ENCODE peak calls at places on chromosomes 5 and 9, in eight cellular contexts. One of them, this sample, is unnamed.

GRCh38 chr9:96199006-96199405 is 103.0 kb downstream of the HSD17B3 start:
- DNase-seq in IMR-90: no peak
- DNase-seq in DND-41: no peak
- DNase-seq in GM23338: no peak
- DNase-seq in HCT116: no peak
- DNase-seq in Karpas-422: no peak
- DNase-seq in hepatocyte: no peak
- DNase-seq in neuronal stem cell: no peak
- DNase-seq in this sample: no peak

GRCh38 chr5:136506131-136506530 is 140.8 kb upstream of the TRPC7 start:
- DNase-seq in IMR-90: no peak
- DNase-seq in DND-41: no peak
- DNase-seq in GM23338: peak; percentile 60
- DNase-seq in HCT116: no peak
- DNase-seq in Karpas-422: no peak
- DNase-seq in hepatocyte: no peak
- DNase-seq in neuronal stem cell: no peak
- DNase-seq in this sample: peak; percentile 40

GRCh38 chr5:143086851-143087637 is 316.4 kb downstream of the NR3C1 start:
- DNase-seq in IMR-90: peak; percentile 44
- DNase-seq in DND-41: no peak
- DNase-seq in GM23338: peak; percentile 35
- DNase-seq in HCT116: no peak
- DNase-seq in Karpas-422: no peak
- DNase-seq in hepatocyte: peak; percentile 21
- DNase-seq in neuronal stem cell: no peak
- DNase-seq in this sample: no peak

GRCh38 chr5:173643964-173644363 is 27.5 kb upstream of the BOD1 start:
- DNase-seq in IMR-90: peak; percentile 10
- DNase-seq in DND-41: peak; percentile 22
- DNase-seq in GM23338: peak; percentile 90
- DNase-seq in HCT116: no peak
- DNase-seq in Karpas-422: peak; percentile 97
- DNase-seq in hepatocyte: no peak
- DNase-seq in neuronal stem cell: peak; percentile 61
- DNase-seq in this sample: peak; percentile 78

GRCh38 chr9:93576296-93577044 is at the start of gene PHF2:
- DNase-seq in IMR-90: no peak
- DNase-seq in DND-41: peak; percentile 30
- DNase-seq in GM23338: peak; percentile 43
- DNase-seq in HCT116: no peak
- DNase-seq in Karpas-422: peak; percentile 67
- DNase-seq in hepatocyte: peak; percentile 70
- DNase-seq in neuronal stem cell: no peak
- DNase-seq in this sample: no peak

GRCh38 chr9:73916016-73916673 is 581.0 kb upstream of the RORB start:
- DNase-seq in IMR-90: no peak
- DNase-seq in DND-41: peak; percentile 31
- DNase-seq in GM23338: peak; percentile 79
- DNase-seq in HCT116: no peak
- DNase-seq in Karpas-422: peak; percentile 42
- DNase-seq in hepatocyte: peak; percentile 58
- DNase-seq in neuronal stem cell: no peak
- DNase-seq in this sample: peak; percentile 45

GRCh38 chr5:93584531-93585053 is 1.6 kb downstream of the NR2F1 start:
- DNase-seq in IMR-90: no peak
- DNase-seq in DND-41: no peak
- DNase-seq in GM23338: peak; percentile 62
- DNase-seq in HCT116: no peak
- DNase-seq in Karpas-422: no peak
- DNase-seq in hepatocyte: no peak
- DNase-seq in neuronal stem cell: no peak
- DNase-seq in this sample: no peak

GRCh38 chr5:67089200-67089725 is 107.3 kb downstream of the CD180 start:
- DNase-seq in IMR-90: peak; percentile 65
- DNase-seq in DND-41: no peak
- DNase-seq in GM23338: no peak
- DNase-seq in HCT116: no peak
- DNase-seq in Karpas-422: no peak
- DNase-seq in hepatocyte: no peak
- DNase-seq in neuronal stem cell: no peak
- DNase-seq in this sample: no peak

GRCh38 chr5:82421119-82421518 is 143.0 kb upstream of the RPS23 start:
- DNase-seq in IMR-90: peak; percentile 89
- DNase-seq in DND-41: no peak
- DNase-seq in GM23338: no peak
- DNase-seq in HCT116: peak; percentile 69
- DNase-seq in Karpas-422: no peak
- DNase-seq in hepatocyte: no peak
- DNase-seq in neuronal stem cell: no peak
- DNase-seq in this sample: no peak

GRCh38 chr5:82419559-82420332 is 141.6 kb upstream of the RPS23 start:
- DNase-seq in IMR-90: no peak
- DNase-seq in DND-41: no peak
- DNase-seq in GM23338: peak; percentile 13
- DNase-seq in HCT116: no peak
- DNase-seq in Karpas-422: no peak
- DNase-seq in hepatocyte: no peak
- DNase-seq in neuronal stem cell: no peak
- DNase-seq in this sample: no peak

GRCh38 chr5:82425591-82425990 is 147.4 kb upstream of the RPS23 start:
- DNase-seq in IMR-90: no peak
- DNase-seq in DND-41: no peak
- DNase-seq in GM23338: no peak
- DNase-seq in HCT116: no peak
- DNase-seq in Karpas-422: no peak
- DNase-seq in hepatocyte: no peak
- DNase-seq in neuronal stem cell: no peak
- DNase-seq in this sample: no peak

GRCh38 chr5:82422001-82422740 is 144.0 kb upstream of the RPS23 start:
- DNase-seq in IMR-90: no peak
- DNase-seq in DND-41: no peak
- DNase-seq in GM23338: no peak
- DNase-seq in HCT116: no peak
- DNase-seq in Karpas-422: no peak
- DNase-seq in hepatocyte: no peak
- DNase-seq in neuronal stem cell: no peak
- DNase-seq in this sample: no peak

GRCh38 chr5:82422751-82423181 is 144.6 kb upstream of the RPS23 start:
- DNase-seq in IMR-90: no peak
- DNase-seq in DND-41: no peak
- DNase-seq in GM23338: no peak
- DNase-seq in HCT116: no peak
- DNase-seq in Karpas-422: no peak
- DNase-seq in hepatocyte: no peak
- DNase-seq in neuronal stem cell: no peak
- DNase-seq in this sample: no peak
- H2AFZ ChIP-seq in IMR-90: peak overlapping the region; percentile 27
- H2AFZ ChIP-seq in DND-41: no peak overlapping the region
- H2AFZ ChIP-seq in GM23338: peak overlapping the region; percentile 63
- H2AFZ ChIP-seq in HCT116: no peak overlapping the region
- H2AFZ ChIP-seq in Karpas-422: no peak overlapping the region
- H2AFZ ChIP-seq in hepatocyte: no peak overlapping the region
- H2AFZ ChIP-seq in neuronal stem cell: no peak overlapping the region
- H2AFZ ChIP-seq in this sample: no peak overlapping the region

DNA sequence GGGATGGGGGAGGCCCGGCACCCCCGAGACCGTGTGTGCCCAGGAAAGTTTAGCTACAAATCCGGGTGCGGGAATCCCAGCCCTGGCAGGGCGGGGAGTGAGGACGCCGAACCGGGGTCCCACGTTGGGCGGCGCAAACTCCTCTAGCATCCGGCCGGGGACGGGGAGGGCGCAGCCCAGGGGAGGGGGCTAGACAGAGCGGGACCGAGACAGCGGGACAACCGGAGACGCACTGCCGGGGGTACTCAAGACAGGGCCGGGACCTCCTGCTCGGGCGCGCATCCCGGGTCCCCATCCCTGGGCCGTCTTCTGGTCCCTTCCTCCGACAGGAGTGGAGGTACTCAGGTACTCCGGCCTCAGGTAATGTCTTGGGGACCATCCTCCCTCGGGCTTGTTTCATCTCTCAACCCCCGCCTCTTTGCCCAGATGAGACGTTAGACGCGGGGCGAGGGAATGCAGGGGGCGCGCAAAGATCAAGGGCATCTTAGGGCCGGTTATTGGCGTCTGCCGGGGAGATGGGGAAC is 619 bp downstream of the PDZD2 start:
- DNase-seq in IMR-90: no peak
- DNase-seq in DND-41: no peak
- DNase-seq in GM23338: peak; percentile 64
- DNase-seq in HCT116: no peak
- DNase-seq in Karpas-422: no peak
- DNase-seq in hepatocyte: no peak
- DNase-seq in neuronal stem cell: no peak
- DNase-seq in this sample: no peak
- H2AFZ ChIP-seq in IMR-90: peak overlapping the region; percentile 53
- H2AFZ ChIP-seq in DND-41: no peak overlapping the region
- H2AFZ ChIP-seq in GM23338: peak overlapping the region; percentile 76
- H2AFZ ChIP-seq in HCT116: no peak overlapping the region
- H2AFZ ChIP-seq in Karpas-422: no peak overlapping the region
- H2AFZ ChIP-seq in hepatocyte: peak overlapping the region; percentile 40
- H2AFZ ChIP-seq in neuronal stem cell: peak overlapping the region; percentile 93
- H2AFZ ChIP-seq in this sample: no peak overlapping the region

GRCh38 chr5:108727639-108728565 is 19.8 kb upstream of the FER start:
- DNase-seq in IMR-90: peak; percentile 89
- DNase-seq in DND-41: peak; percentile 65
- DNase-seq in GM23338: peak; percentile 94
- DNase-seq in HCT116: peak; percentile 82
- DNase-seq in Karpas-422: peak; percentile 88
- DNase-seq in hepatocyte: peak; percentile 95
- DNase-seq in neuronal stem cell: peak; percentile 84
- DNase-seq in this sample: peak; percentile 93

GRCh38 chr5:108727154-108727638 is 20.5 kb upstream of the FER start:
- DNase-seq in IMR-90: peak; percentile 24
- DNase-seq in DND-41: no peak
- DNase-seq in GM23338: peak; percentile 30
- DNase-seq in HCT116: no peak
- DNase-seq in Karpas-422: no peak
- DNase-seq in hepatocyte: peak; percentile 45
- DNase-seq in neuronal stem cell: no peak
- DNase-seq in this sample: no peak

GRCh38 chr5:108729306-108729645 is 18.4 kb upstream of the FER start:
- DNase-seq in IMR-90: no peak
- DNase-seq in DND-41: no peak
- DNase-seq in GM23338: no peak
- DNase-seq in HCT116: no peak
- DNase-seq in Karpas-422: no peak
- DNase-seq in hepatocyte: no peak
- DNase-seq in neuronal stem cell: no peak
- DNase-seq in this sample: no peak

GRCh38 chr5:108728566-108729305 is 19.0 kb upstream of the FER start:
- DNase-seq in IMR-90: no peak
- DNase-seq in DND-41: peak; percentile 76
- DNase-seq in GM23338: peak; percentile 5
- DNase-seq in HCT116: no peak
- DNase-seq in Karpas-422: no peak
- DNase-seq in hepatocyte: peak; percentile 19
- DNase-seq in neuronal stem cell: no peak
- DNase-seq in this sample: no peak

DNA sequence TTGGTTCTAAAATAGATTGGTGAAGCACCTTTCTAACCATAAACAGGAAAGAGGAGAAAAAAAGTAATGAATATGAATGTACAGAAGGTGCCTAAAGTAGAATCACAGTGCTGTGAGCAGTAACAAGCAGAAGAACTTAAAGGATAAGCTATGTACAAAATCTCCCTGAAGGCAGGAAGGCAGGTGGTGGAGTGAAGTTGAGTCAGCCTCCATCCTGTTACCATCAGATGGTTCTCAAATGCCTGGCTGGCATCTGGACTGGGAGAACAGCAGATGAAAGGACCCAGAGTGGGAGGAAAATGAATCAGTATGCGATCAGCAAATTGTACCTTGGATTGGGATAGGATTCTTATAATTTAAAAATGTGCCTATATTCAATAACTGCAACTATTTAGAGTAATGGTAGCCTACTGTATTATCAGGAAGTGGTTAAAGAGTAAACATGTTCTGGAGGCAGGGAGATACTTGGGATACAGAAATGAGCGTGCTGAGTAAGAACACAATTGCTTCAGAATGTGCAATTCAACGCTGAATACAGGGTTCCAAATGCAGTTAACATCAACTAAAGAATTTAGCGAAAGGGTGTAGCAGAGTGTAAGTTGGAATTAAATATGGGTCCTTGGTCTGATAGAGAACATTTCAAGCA is 21.1 kb upstream of the FER start:
- DNase-seq in IMR-90: peak; percentile 29
- DNase-seq in DND-41: no peak
- DNase-seq in GM23338: no peak
- DNase-seq in HCT116: no peak
- DNase-seq in Karpas-422: no peak
- DNase-seq in hepatocyte: no peak
- DNase-seq in neuronal stem cell: no peak
- DNase-seq in this sample: no peak
- H2AFZ ChIP-seq in IMR-90: no peak overlapping the region
- H2AFZ ChIP-seq in DND-41: peak overlapping the region; percentile 81
- H2AFZ ChIP-seq in GM23338: no peak overlapping the region
- H2AFZ ChIP-seq in HCT116: no peak overlapping the region
- H2AFZ ChIP-seq in Karpas-422: peak overlapping the region; percentile 89
- H2AFZ ChIP-seq in hepatocyte: peak overlapping the region; percentile 80
- H2AFZ ChIP-seq in neuronal stem cell: no peak overlapping the region
- H2AFZ ChIP-seq in this sample: no peak overlapping the region

GRCh38 chr5:177509991-177510566 is 453 bp upstream of the DOK3 start:
- DNase-seq in IMR-90: no peak
- DNase-seq in DND-41: no peak
- DNase-seq in GM23338: no peak
- DNase-seq in HCT116: no peak
- DNase-seq in Karpas-422: peak; percentile 96
- DNase-seq in hepatocyte: no peak
- DNase-seq in neuronal stem cell: no peak
- DNase-seq in this sample: no peak

GRCh38 chr5:177509361-177509951 is at the start of gene DOK3:
- DNase-seq in IMR-90: no peak
- DNase-seq in DND-41: no peak
- DNase-seq in GM23338: peak; percentile 60
- DNase-seq in HCT116: no peak
- DNase-seq in Karpas-422: peak; percentile 90
- DNase-seq in hepatocyte: no peak
- DNase-seq in neuronal stem cell: no peak
- DNase-seq in this sample: peak; percentile 55

GRCh38 chr5:177508217-177508611 is 1.4 kb downstream of the DOK3 start:
- DNase-seq in IMR-90: no peak
- DNase-seq in DND-41: no peak
- DNase-seq in GM23338: no peak
- DNase-seq in HCT116: no peak
- DNase-seq in Karpas-422: no peak
- DNase-seq in hepatocyte: no peak
- DNase-seq in neuronal stem cell: no peak
- DNase-seq in this sample: no peak

GRCh38 chr5:177507596-177508216 is 1.9 kb downstream of the DOK3 start:
- DNase-seq in IMR-90: no peak
- DNase-seq in DND-41: no peak
- DNase-seq in GM23338: no peak
- DNase-seq in HCT116: no peak
- DNase-seq in Karpas-422: no peak
- DNase-seq in hepatocyte: no peak
- DNase-seq in neuronal stem cell: no peak
- DNase-seq in this sample: no peak

DNA sequence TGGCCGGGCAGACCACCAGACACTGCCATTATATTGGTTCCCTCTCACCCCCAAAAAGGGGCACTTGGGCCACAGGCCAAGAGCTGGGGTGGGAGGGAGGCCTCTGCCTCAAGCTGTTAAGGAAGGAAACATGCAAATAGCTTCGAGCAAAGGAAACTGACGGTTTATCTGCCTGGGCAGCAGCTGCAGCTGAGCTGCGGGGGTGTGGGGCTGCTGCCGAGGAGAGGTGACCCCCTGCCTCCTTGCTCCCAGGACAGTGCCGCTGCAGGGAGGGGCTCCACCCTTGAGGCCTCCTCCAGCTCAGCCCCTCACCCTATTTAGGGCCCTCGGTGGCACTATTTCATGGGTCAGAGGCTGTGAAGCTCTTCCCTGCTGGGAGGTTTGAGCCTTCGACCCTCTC is 789 bp downstream of the DOK3 start:
- DNase-seq in IMR-90: no peak
- DNase-seq in DND-41: no peak
- DNase-seq in GM23338: no peak
- DNase-seq in HCT116: no peak
- DNase-seq in Karpas-422: peak; percentile 86
- DNase-seq in hepatocyte: no peak
- DNase-seq in neuronal stem cell: no peak
- DNase-seq in this sample: no peak
- H2AFZ ChIP-seq in IMR-90: no peak overlapping the region
- H2AFZ ChIP-seq in DND-41: no peak overlapping the region
- H2AFZ ChIP-seq in GM23338: no peak overlapping the region
- H2AFZ ChIP-seq in HCT116: no peak overlapping the region
- H2AFZ ChIP-seq in Karpas-422: no peak overlapping the region
- H2AFZ ChIP-seq in hepatocyte: no peak overlapping the region
- H2AFZ ChIP-seq in neuronal stem cell: no peak overlapping the region
- H2AFZ ChIP-seq in this sample: no peak overlapping the region